ENCODE peak calls at places on chromosomes 2 and 18, in seven cellular contexts. One of them, this sample, is unnamed.
A peak's percentile ranks its signal among the peaks of the same experiment; 100 is the strongest.

GRCh38 chr2:32678825-32679224 is 51.0 kb downstream of the TTC27 start:
- DNase-seq in GM23248: peak; percentile 33
- DNase-seq in heart right ventricle: no peak
- DNase-seq in RWPE1: no peak
- DNase-seq in heart left ventricle: no peak
- DNase-seq in iPS DF 6.9: no peak
- DNase-seq in neural progenitor cell: no peak
- DNase-seq in this sample: peak; percentile 15

GRCh38 chr18:74803769-74804168 is 206.1 kb downstream of the ZNF407 start:
- DNase-seq in GM23248: no peak
- DNase-seq in heart left ventricle: no peak
- DNase-seq in RWPE1: no peak
- DNase-seq in iPS DF 6.9: no peak
- DNase-seq in heart right ventricle: no peak
- DNase-seq in neural progenitor cell: no peak
- DNase-seq in this sample: no peak

GRCh38 chr2:70672990-70673647 is 94.9 kb downstream of the ADD2 start:
- DNase-seq in RWPE1: no peak
- DNase-seq in GM23248: no peak
- DNase-seq in heart right ventricle: no peak
- DNase-seq in iPS DF 6.9: no peak
- DNase-seq in neural progenitor cell: peak; percentile 20
- DNase-seq in heart left ventricle: no peak
- DNase-seq in this sample: no peak

GRCh38 chr18:23226386-23226785 is 91.1 kb downstream of the CABLES1 start:
- DNase-seq in neural progenitor cell: no peak
- DNase-seq in heart right ventricle: no peak
- DNase-seq in heart left ventricle: no peak
- DNase-seq in RWPE1: no peak
- DNase-seq in iPS DF 6.9: no peak
- DNase-seq in GM23248: peak; percentile 62
- DNase-seq in this sample: no peak

GRCh38 chr2:46200100-46200690 is 97.0 kb upstream of the EPAS1 start:
- DNase-seq in heart left ventricle: no peak
- DNase-seq in GM23248: no peak
- DNase-seq in RWPE1: no peak
- DNase-seq in heart right ventricle: no peak
- DNase-seq in iPS DF 6.9: no peak
- DNase-seq in neural progenitor cell: no peak
- DNase-seq in this sample: no peak

GRCh38 chr2:160794926-160795325 is 301.3 kb upstream of the RBMS1 start:
- DNase-seq in RWPE1: no peak
- DNase-seq in neural progenitor cell: no peak
- DNase-seq in heart right ventricle: no peak
- DNase-seq in GM23248: no peak
- DNase-seq in iPS DF 6.9: no peak
- DNase-seq in heart left ventricle: no peak
- DNase-seq in this sample: no peak

GRCh38 chr2:235467586-235467985 is 26.3 kb upstream of the AGAP1 start:
- DNase-seq in iPS DF 6.9: no peak
- DNase-seq in neural progenitor cell: no peak
- DNase-seq in heart left ventricle: no peak
- DNase-seq in GM23248: peak; percentile 86
- DNase-seq in RWPE1: no peak
- DNase-seq in heart right ventricle: no peak
- DNase-seq in this sample: peak; percentile 78

GRCh38 chr2:85258194-85258605 is 69.6 kb downstream of the TGOLN2 start:
- DNase-seq in heart left ventricle: no peak
- DNase-seq in RWPE1: no peak
- DNase-seq in GM23248: no peak
- DNase-seq in heart right ventricle: no peak
- DNase-seq in iPS DF 6.9: no peak
- DNase-seq in neural progenitor cell: no peak
- DNase-seq in this sample: no peak

GRCh38 chr2:233250985-233251305 is 528 bp upstream of the ATG16L1 start:
- DNase-seq in heart left ventricle: no peak
- DNase-seq in GM23248: no peak
- DNase-seq in RWPE1: no peak
- DNase-seq in neural progenitor cell: no peak
- DNase-seq in heart right ventricle: no peak
- DNase-seq in iPS DF 6.9: no peak
- DNase-seq in this sample: no peak
- H3K27ac ChIP-seq in heart left ventricle: peak overlapping the region; percentile 56
- H3K27ac ChIP-seq in GM23248: peak overlapping the region; percentile 19
- H3K27ac ChIP-seq in RWPE1: peak overlapping the region; percentile 81
- H3K27ac ChIP-seq in neural progenitor cell: no peak overlapping the region
- H3K27ac ChIP-seq in heart right ventricle: peak overlapping the region; percentile 87
- H3K27ac ChIP-seq in iPS DF 6.9: no peak overlapping the region
- H3K27ac ChIP-seq in this sample: peak overlapping the region; percentile 50

DNA sequence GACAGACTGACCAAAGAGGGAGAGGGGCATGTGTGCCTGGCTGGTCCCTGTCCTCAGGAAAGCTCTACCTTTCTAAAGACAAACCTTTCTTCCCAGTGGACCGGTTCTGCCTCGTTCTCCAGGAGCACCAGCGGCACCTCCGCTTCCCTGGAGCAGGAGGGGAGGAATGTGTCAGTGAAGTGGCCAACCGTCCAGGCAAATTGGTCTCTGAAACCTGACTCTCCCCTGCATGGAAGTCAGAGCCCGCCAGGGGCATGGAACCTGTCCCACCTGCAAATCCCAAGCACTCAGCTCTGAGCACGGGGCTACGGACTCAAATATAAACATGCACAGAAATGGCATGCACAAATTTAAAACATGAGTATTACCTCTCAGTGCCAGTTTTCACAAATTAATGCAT is 62.9 kb downstream of the COL6A3 start:
- DNase-seq in RWPE1: no peak
- DNase-seq in neural progenitor cell: no peak
- DNase-seq in heart left ventricle: no peak
- DNase-seq in iPS DF 6.9: no peak
- DNase-seq in heart right ventricle: no peak
- DNase-seq in GM23248: no peak
- DNase-seq in this sample: no peak
- H3K27ac ChIP-seq in RWPE1: peak overlapping the region; percentile 72
- H3K27ac ChIP-seq in neural progenitor cell: no peak overlapping the region
- H3K27ac ChIP-seq in heart left ventricle: no peak overlapping the region
- H3K27ac ChIP-seq in iPS DF 6.9: no peak overlapping the region
- H3K27ac ChIP-seq in heart right ventricle: no peak overlapping the region
- H3K27ac ChIP-seq in GM23248: peak overlapping the region; percentile 31
- H3K27ac ChIP-seq in this sample: no peak overlapping the region

GRCh38 chr18:9334351-9335254 is at the start of gene TWSG1:
- DNase-seq in GM23248: peak; percentile 97
- DNase-seq in neural progenitor cell: peak; percentile 98
- DNase-seq in heart right ventricle: peak; percentile 95
- DNase-seq in heart left ventricle: peak; percentile 96
- DNase-seq in iPS DF 6.9: peak; percentile 61
- DNase-seq in RWPE1: peak; percentile 96
- DNase-seq in this sample: peak; percentile 90

GRCh38 chr18:9336827-9337226 is 2.3 kb downstream of the TWSG1 start:
- DNase-seq in iPS DF 6.9: no peak
- DNase-seq in heart right ventricle: no peak
- DNase-seq in RWPE1: no peak
- DNase-seq in GM23248: no peak
- DNase-seq in heart left ventricle: no peak
- DNase-seq in neural progenitor cell: no peak
- DNase-seq in this sample: no peak

GRCh38 chr18:9340472-9340871 is 5.9 kb downstream of the TWSG1 start:
- DNase-seq in neural progenitor cell: no peak
- DNase-seq in heart right ventricle: no peak
- DNase-seq in RWPE1: no peak
- DNase-seq in heart left ventricle: no peak
- DNase-seq in GM23248: no peak
- DNase-seq in iPS DF 6.9: no peak
- DNase-seq in this sample: no peak

GRCh38 chr18:9335255-9336045 is 877 bp downstream of the TWSG1 start:
- DNase-seq in GM23248: peak; percentile 58
- DNase-seq in iPS DF 6.9: no peak
- DNase-seq in heart left ventricle: no peak
- DNase-seq in heart right ventricle: no peak
- DNase-seq in neural progenitor cell: peak; percentile 3
- DNase-seq in RWPE1: no peak
- DNase-seq in this sample: peak; percentile 18

GRCh38 chr18:9337875-9338274 is 3.3 kb downstream of the TWSG1 start:
- DNase-seq in heart left ventricle: no peak
- DNase-seq in neural progenitor cell: no peak
- DNase-seq in RWPE1: no peak
- DNase-seq in iPS DF 6.9: no peak
- DNase-seq in GM23248: peak; percentile 48
- DNase-seq in heart right ventricle: no peak
- DNase-seq in this sample: peak; percentile 66
- H3K27ac ChIP-seq in heart left ventricle: no peak overlapping the region
- H3K27ac ChIP-seq in neural progenitor cell: no peak overlapping the region
- H3K27ac ChIP-seq in RWPE1: no peak overlapping the region
- H3K27ac ChIP-seq in iPS DF 6.9: no peak overlapping the region
- H3K27ac ChIP-seq in GM23248: no peak overlapping the region
- H3K27ac ChIP-seq in heart right ventricle: no peak overlapping the region
- H3K27ac ChIP-seq in this sample: peak overlapping the region; percentile 17

GRCh38 chr2:118747637-118748036 is 99.8 kb downstream of the EN1 start:
- DNase-seq in heart right ventricle: no peak
- DNase-seq in GM23248: no peak
- DNase-seq in neural progenitor cell: no peak
- DNase-seq in iPS DF 6.9: no peak
- DNase-seq in RWPE1: no peak
- DNase-seq in heart left ventricle: no peak
- DNase-seq in this sample: no peak
- H3K27ac ChIP-seq in heart right ventricle: no peak overlapping the region
- H3K27ac ChIP-seq in GM23248: no peak overlapping the region
- H3K27ac ChIP-seq in neural progenitor cell: no peak overlapping the region
- H3K27ac ChIP-seq in iPS DF 6.9: no peak overlapping the region
- H3K27ac ChIP-seq in RWPE1: no peak overlapping the region
- H3K27ac ChIP-seq in heart left ventricle: no peak overlapping the region
- H3K27ac ChIP-seq in this sample: no peak overlapping the region

GRCh38 chr2:96764253-96764637 is 3.5 kb downstream of the CNNM4 start:
- DNase-seq in iPS DF 6.9: no peak
- DNase-seq in RWPE1: no peak
- DNase-seq in heart right ventricle: no peak
- DNase-seq in heart left ventricle: no peak
- DNase-seq in GM23248: peak; percentile 43
- DNase-seq in neural progenitor cell: peak; percentile 42
- DNase-seq in this sample: peak; percentile 39
- H3K27ac ChIP-seq in iPS DF 6.9: no peak overlapping the region
- H3K27ac ChIP-seq in RWPE1: peak overlapping the region; percentile 7
- H3K27ac ChIP-seq in heart right ventricle: no peak overlapping the region
- H3K27ac ChIP-seq in heart left ventricle: no peak overlapping the region
- H3K27ac ChIP-seq in GM23248: no peak overlapping the region
- H3K27ac ChIP-seq in neural progenitor cell: peak overlapping the region; percentile 23
- H3K27ac ChIP-seq in this sample: peak overlapping the region; percentile 72

GRCh38 chr18:49024808-49025361 is 74.1 kb upstream of the SMAD7 start:
- DNase-seq in GM23248: no peak
- DNase-seq in iPS DF 6.9: no peak
- DNase-seq in neural progenitor cell: no peak
- DNase-seq in heart right ventricle: no peak
- DNase-seq in RWPE1: no peak
- DNase-seq in heart left ventricle: no peak
- DNase-seq in this sample: no peak
- H3K27ac ChIP-seq in GM23248: no peak overlapping the region
- H3K27ac ChIP-seq in iPS DF 6.9: no peak overlapping the region
- H3K27ac ChIP-seq in neural progenitor cell: no peak overlapping the region
- H3K27ac ChIP-seq in heart right ventricle: no peak overlapping the region
- H3K27ac ChIP-seq in RWPE1: peak overlapping the region; percentile 76
- H3K27ac ChIP-seq in heart left ventricle: no peak overlapping the region
- H3K27ac ChIP-seq in this sample: no peak overlapping the region

GRCh38 chr2:156332452-156333273 is at the start of gene NR4A2:
- DNase-seq in iPS DF 6.9: no peak
- DNase-seq in heart right ventricle: peak; percentile 87
- DNase-seq in RWPE1: peak; percentile 88
- DNase-seq in neural progenitor cell: peak; percentile 90
- DNase-seq in GM23248: peak; percentile 97
- DNase-seq in heart left ventricle: peak; percentile 91
- DNase-seq in this sample: peak; percentile 90
- H3K27ac ChIP-seq in iPS DF 6.9: no peak within 1 kb of the TSS
- H3K27ac ChIP-seq in heart right ventricle: peak within 1 kb of the TSS; percentile 100
- H3K27ac ChIP-seq in RWPE1: peak within 1 kb of the TSS; percentile 97
- H3K27ac ChIP-seq in neural progenitor cell: no peak within 1 kb of the TSS
- H3K27ac ChIP-seq in GM23248: peak within 1 kb of the TSS; percentile 99
- H3K27ac ChIP-seq in heart left ventricle: peak within 1 kb of the TSS; percentile 99
- H3K27ac ChIP-seq in this sample: peak within 1 kb of the TSS; percentile 97

GRCh38 chr2:226738191-226738820 is 61.3 kb downstream of the IRS1 start:
- DNase-seq in iPS DF 6.9: no peak
- DNase-seq in heart left ventricle: no peak
- DNase-seq in GM23248: no peak
- DNase-seq in RWPE1: no peak
- DNase-seq in neural progenitor cell: peak; percentile 18
- DNase-seq in heart right ventricle: no peak
- DNase-seq in this sample: peak; percentile 18
- H3K27ac ChIP-seq in iPS DF 6.9: no peak overlapping the region
- H3K27ac ChIP-seq in heart left ventricle: peak overlapping the region; percentile 47
- H3K27ac ChIP-seq in GM23248: no peak overlapping the region
- H3K27ac ChIP-seq in RWPE1: no peak overlapping the region
- H3K27ac ChIP-seq in neural progenitor cell: peak overlapping the region; percentile 55
- H3K27ac ChIP-seq in heart right ventricle: no peak overlapping the region
- H3K27ac ChIP-seq in this sample: no peak overlapping the region

DNA sequence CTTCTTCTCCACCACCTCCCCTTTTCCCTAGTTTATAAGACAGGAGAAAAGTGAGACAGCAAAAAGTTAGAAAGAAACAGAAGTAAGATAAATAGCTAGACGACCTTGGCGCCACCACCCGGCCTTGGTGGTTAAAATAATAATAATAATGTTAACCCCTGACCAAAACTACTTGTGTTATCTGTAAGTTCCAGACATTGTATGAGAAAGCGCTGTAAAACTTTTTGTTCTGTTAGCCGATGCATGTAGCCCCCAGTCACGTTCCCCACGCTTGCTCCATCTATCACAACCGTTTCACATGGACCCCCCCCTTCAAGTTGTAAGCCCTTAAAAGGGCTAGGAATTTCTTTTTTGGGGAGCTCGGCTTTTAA is 1.5 kb upstream of the BUB1 start:
- DNase-seq in heart left ventricle: no peak
- DNase-seq in neural progenitor cell: no peak
- DNase-seq in heart right ventricle: no peak
- DNase-seq in GM23248: peak; percentile 27
- DNase-seq in RWPE1: no peak
- DNase-seq in iPS DF 6.9: no peak
- DNase-seq in this sample: peak; percentile 19
- H3K27ac ChIP-seq in heart left ventricle: no peak overlapping the region
- H3K27ac ChIP-seq in neural progenitor cell: no peak overlapping the region
- H3K27ac ChIP-seq in heart right ventricle: no peak overlapping the region
- H3K27ac ChIP-seq in GM23248: peak overlapping the region; percentile 70
- H3K27ac ChIP-seq in RWPE1: no peak overlapping the region
- H3K27ac ChIP-seq in iPS DF 6.9: no peak overlapping the region
- H3K27ac ChIP-seq in this sample: no peak overlapping the region

DNA sequence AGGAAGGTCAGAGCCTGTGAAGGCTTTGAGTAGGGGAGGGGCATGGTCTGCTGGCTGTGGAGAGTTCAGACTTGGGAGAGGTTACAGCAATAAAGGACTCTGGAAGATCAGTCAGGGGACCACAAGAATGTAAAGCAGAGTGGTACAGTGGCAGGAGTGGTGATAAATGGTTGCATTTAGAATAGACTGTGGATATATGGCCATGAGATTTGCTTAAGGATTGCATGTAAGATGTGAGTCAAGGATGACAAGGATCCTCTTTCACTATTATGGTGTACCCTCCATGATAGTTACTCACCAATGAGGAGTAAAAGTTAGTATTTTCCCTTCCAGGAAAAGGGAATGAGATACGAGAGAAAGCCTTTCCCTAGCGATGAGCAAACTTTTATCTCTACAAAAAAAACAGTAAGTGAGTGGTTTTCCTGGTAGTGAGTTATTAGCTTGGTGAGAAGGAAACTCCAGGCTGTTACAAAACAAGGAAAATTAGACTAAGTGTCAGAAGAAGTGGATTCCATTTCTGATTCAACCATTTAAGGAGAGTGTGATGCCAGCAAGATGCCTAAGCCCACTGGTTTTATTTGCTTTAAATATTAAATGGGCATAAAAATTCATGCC is 818.1 kb upstream of the ACVR2A start:
- DNase-seq in heart right ventricle: no peak
- DNase-seq in RWPE1: peak; percentile 25
- DNase-seq in GM23248: peak; percentile 91
- DNase-seq in heart left ventricle: no peak
- DNase-seq in neural progenitor cell: no peak
- DNase-seq in iPS DF 6.9: no peak
- DNase-seq in this sample: peak; percentile 78
- H3K27ac ChIP-seq in heart right ventricle: no peak overlapping the region
- H3K27ac ChIP-seq in RWPE1: no peak overlapping the region
- H3K27ac ChIP-seq in GM23248: peak overlapping the region; percentile 88
- H3K27ac ChIP-seq in heart left ventricle: no peak overlapping the region
- H3K27ac ChIP-seq in neural progenitor cell: no peak overlapping the region
- H3K27ac ChIP-seq in iPS DF 6.9: no peak overlapping the region
- H3K27ac ChIP-seq in this sample: peak overlapping the region; percentile 81

This sample was measured in PC-3.